ENCODE peak calls at places on chromosomes 13 and 19, in ten cellular contexts. U, I, Q, B, O, F, W, R, K and T are unnamed samples.

GRCh38 chr13:21037656-21038055 is 23.7 kb downstream of the LATS2 start:
- DNase-seq in F (no peak), Q (no peak), K (no peak), U (no peak), B (no peak), W (no peak), I (no peak), O (no peak), R (no peak), T (no peak)

GRCh38 chr13:25170554-25171107 is 1.5 kb downstream of the AMER2 start:
- DNase-seq in I (no peak), U (no peak), K (peak), R (peak), O (no peak), Q (no peak), W (no peak), B (no peak), F (no peak), T (no peak)

GRCh38 chr19:2337329-2337707 is 8.8 kb downstream of the SPPL2B start:
- DNase-seq in I (no peak), W (peak), B (no peak), K (peak), Q (peak), F (no peak), U (no peak), O (peak), R (peak), T (no peak)

GRCh38 chr13:42532561-42533335 is 41.2 kb upstream of the TNFSF11 start:
- DNase-seq in U (no peak), B (no peak), I (no peak), K (no peak), W (no peak), F (no peak), Q (no peak), R (no peak), O (no peak), T (no peak)

GRCh38 chr19:33868076-33868735 is 71.5 kb downstream of the KCTD15 start:
- DNase-seq in K (no peak), O (no peak), I (no peak), R (no peak), F (peak), B (no peak), W (no peak), U (no peak), Q (no peak), T (no peak)

GRCh38 chr13:79459906-79460305 is 21.0 kb upstream of the NDFIP2 start:
- DNase-seq in Q (no peak), K (no peak), B (no peak), R (no peak), O (peak), I (no peak), U (no peak), W (no peak), F (no peak), T (no peak)

GRCh38 chr19:13128583-13128982 is 10.5 kb downstream of the NACC1 start:
- DNase-seq in O (no peak), U (no peak), Q (no peak), F (no peak), R (no peak), I (no peak), W (no peak), B (no peak), K (no peak), T (no peak)

GRCh38 chr19:5001547-5002131 is 32.7 kb downstream of the KDM4B start:
- DNase-seq in W (no peak), U (no peak), K (peak), I (peak), F (no peak), R (peak), Q (no peak), B (no peak), O (peak), T (no peak)

GRCh38 chr19:48638831-48639381 is 1.7 kb upstream of the DBP start:
- DNase-seq in R (no peak), K (peak), I (no peak), Q (no peak), W (peak), U (no peak), O (no peak), B (peak), F (peak), T (no peak)

GRCh38 chr13:30805603-30806011 is 70.3 kb downstream of the ALOX5AP start:
- DNase-seq in K (peak), F (no peak), O (peak), R (no peak), U (peak), Q (no peak), B (no peak), W (no peak), I (no peak), T (no peak)

GRCh38 chr19:13621413-13621812 is 115.1 kb upstream of the CACNA1A start:
- DNase-seq in I (no peak), F (no peak), R (no peak), W (no peak), B (no peak), O (peak), K (peak), Q (peak), U (no peak), T (no peak)

GRCh38 chr19:31554360-31554759 is 205.1 kb upstream of the TSHZ3 start:
- DNase-seq in O (no peak), Q (no peak), I (no peak), B (no peak), W (no peak), F (no peak), U (no peak), R (no peak), K (no peak), T (no peak)

GRCh38 chr13:32159147-32159869 is 127.7 kb downstream of the FRY start:
- DNase-seq in B (no peak), K (no peak), F (peak), Q (no peak), R (no peak), O (peak), W (no peak), I (no peak), U (no peak), T (no peak)

GRCh38 chr13:50387124-50387581 is 371.9 kb downstream of the KCNRG start:
- DNase-seq in F (peak), U (peak), B (peak), Q (peak), K (peak), O (peak), W (peak), I (no peak), R (peak), T (no peak)

GRCh38 chr13:110195547-110196485 is 111.1 kb downstream of the COL4A1 start:
- DNase-seq in B (no peak), F (no peak), I (no peak), R (no peak), W (no peak), Q (no peak), U (no peak), O (peak), K (no peak), T (no peak)

GRCh38 chr13:114259974-114260373 is 21.4 kb upstream of the UPF3A start:
- DNase-seq in B (peak), W (no peak), K (no peak), I (no peak), R (no peak), U (no peak), O (no peak), F (no peak), Q (no peak), T (no peak)

GRCh38 chr13:30154531-30154930 is 152.8 kb downstream of the KATNAL1 start:
- DNase-seq in I (no peak), Q (no peak), U (no peak), K (no peak), B (no peak), R (no peak), F (no peak), W (no peak), O (no peak), T (no peak)

GRCh38 chr13:18236528-18236815 is 945.2 kb downstream of the TUBA3C start:
- DNase-seq in F (no peak), R (no peak), U (no peak), W (no peak), I (no peak), O (no peak), B (no peak), K (no peak), Q (no peak), T (no peak)

GRCh38 chr19:29731331-29731850 is 16.3 kb upstream of the C19orf12 start:
- DNase-seq in Q (no peak), K (no peak), F (no peak), B (no peak), W (no peak), R (no peak), O (no peak), I (no peak), U (no peak), T (no peak)

GRCh38 chr13:73677041-73677589 is 457.1 kb downstream of the KLF12 start:
- DNase-seq in K (no peak), Q (no peak), O (peak), B (no peak), I (no peak), R (no peak), U (no peak), F (no peak), W (no peak), T (no peak)

GRCh38 chr19:4579389-4579788 is 19.9 kb upstream of the SEMA6B start:
- DNase-seq in K (no peak), U (no peak), W (no peak), F (no peak), B (no peak), O (no peak), R (no peak), Q (no peak), I (no peak), T (no peak)

GRCh38 chr13:60765700-60766411 is 368.8 kb downstream of the TDRD3 start:
- DNase-seq in O (no peak), W (no peak), K (no peak), U (no peak), R (no peak), Q (no peak), F (no peak), B (no peak), I (no peak), T (no peak)

GRCh38 chr19:934865-935422 is 9.1 kb downstream of the ARID3A start:
- DNase-seq in W (peak), Q (peak), F (peak), O (peak), I (no peak), U (peak), R (no peak), B (peak), K (no peak), T (no peak)

GRCh38 chr13:91123456-91124127 is 223.9 kb upstream of the MIR17HG start:
- DNase-seq in K (peak), Q (no peak), O (no peak), I (no peak), R (no peak), B (no peak), U (no peak), W (no peak), F (no peak), T (no peak)

GRCh38 chr19:16801599-16801998 is 27.6 kb upstream of the SIN3B start:
- DNase-seq in Q (no peak), I (no peak), F (no peak), R (no peak), O (peak), U (no peak), W (peak), K (no peak), B (no peak), T (no peak)

GRCh38 chr13:108980237-108980636 is 350.8 kb downstream of the MYO16 start:
- DNase-seq in K (no peak), R (no peak), O (no peak), F (no peak), I (no peak), B (no peak), U (no peak), W (no peak), Q (no peak), T (no peak)

GRCh38 chr19:54109651-54110050 is 5.8 kb downstream of the TFPT start:
- DNase-seq in W (no peak), B (no peak), O (no peak), Q (no peak), R (no peak), I (no peak), U (no peak), K (no peak), F (no peak), T (no peak)

GRCh38 chr13:40580566-40581276 is 85.7 kb downstream of the FOXO1 start:
- DNase-seq in Q (no peak), O (no peak), W (no peak), U (no peak), I (no peak), F (no peak), K (no peak), B (no peak), R (no peak), T (no peak)

GRCh38 chr19:9040131-9040530 is 29.9 kb upstream of the MUC16 start:
- DNase-seq in B (no peak), K (no peak), Q (no peak), W (no peak), I (no peak), F (no peak), U (no peak), O (no peak), R (no peak), T (no peak)

GRCh38 chr19:10143700-10144099 is 24.0 kb upstream of the EIF3G start:
- DNase-seq in Q (no peak), O (no peak), U (no peak), B (no peak), W (no peak), I (no peak), R (no peak), F (no peak), K (no peak), T (no peak)

GRCh38 chr19:45424191-45425058 is 708 bp upstream of the ERCC1 start:
- DNase-seq in K (peak), R (peak), B (peak), I (no peak), Q (peak), F (peak), U (peak), W (peak), O (peak), T (no peak)

DNA sequence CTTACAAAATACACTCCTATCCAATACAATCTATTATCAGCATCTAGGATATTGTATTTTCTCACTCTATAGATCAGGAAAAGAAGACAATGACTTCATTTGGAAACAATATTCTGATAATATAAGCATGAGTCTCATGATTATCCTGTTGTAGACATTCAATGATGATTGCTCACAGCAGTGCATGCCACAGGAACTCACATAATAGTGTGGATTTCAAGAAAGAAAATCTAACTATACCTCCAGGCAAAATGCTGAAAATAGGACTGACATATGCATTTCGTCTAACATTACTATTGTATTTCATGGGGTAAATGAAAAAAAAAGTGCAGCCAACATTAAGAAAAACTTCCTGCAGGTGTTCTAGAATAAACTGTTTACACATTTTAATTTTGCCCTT is 122.6 kb downstream of the POSTN start:
- DNase-seq in O (peak), R (no peak), U (no peak), K (no peak), Q (no peak), I (no peak), W (no peak), F (no peak), B (no peak), T (no peak)
- H3K27ac ChIP-seq in O (no peak), R (no peak), U (no peak), K (no peak), Q (no peak), I (no peak), W (no peak), F (no peak), B (no peak), T (no peak)

GRCh38 chr19:38340927-38341326 is 5.3 kb downstream of the CATSPERG start:
- DNase-seq in K (no peak), Q (no peak), U (no peak), I (no peak), W (no peak), R (no peak), O (no peak), F (no peak), B (no peak), T (no peak)
- H3K27ac ChIP-seq in K (no peak), Q (no peak), U (no peak), I (no peak), W (no peak), R (no peak), O (no peak), F (no peak), B (no peak), T (no peak)

DNA sequence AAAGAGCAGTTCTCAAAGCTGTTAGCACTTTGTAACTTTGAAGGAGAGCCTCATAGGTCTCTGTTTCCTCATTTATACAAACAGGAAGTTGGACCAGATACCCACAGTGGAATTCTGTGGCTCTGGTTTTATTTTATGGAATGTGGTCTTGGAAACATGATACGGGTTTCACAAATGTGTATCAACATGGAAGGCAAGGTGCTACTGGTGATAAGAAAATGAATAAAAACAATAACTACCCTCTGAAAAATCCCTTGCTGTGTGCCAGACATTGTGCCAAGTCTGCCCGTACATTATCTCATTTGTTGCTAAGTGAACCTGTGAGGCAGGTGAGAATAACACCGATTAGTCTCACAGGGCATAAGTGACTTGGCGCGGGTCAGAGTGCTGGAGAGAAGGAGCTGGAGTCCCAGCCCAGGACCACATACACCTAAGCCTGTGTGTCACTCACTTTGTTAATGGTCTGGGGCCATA is 45.0 kb upstream of the RNF113B start:
- DNase-seq in K (no peak), O (peak), R (no peak), Q (no peak), W (no peak), I (no peak), B (peak), U (no peak), F (no peak), T (no peak)
- H3K27ac ChIP-seq in K (no peak), O (peak), R (no peak), Q (no peak), W (no peak), I (no peak), B (peak), U (no peak), F (no peak), T (no peak)

GRCh38 chr19:46461537-46461936 is 9.8 kb downstream of the PNMA8A start:
- DNase-seq in O (no peak), Q (no peak), U (no peak), F (no peak), I (no peak), K (no peak), W (no peak), R (no peak), B (no peak), T (no peak)
- H3K27ac ChIP-seq in O (no peak), Q (no peak), U (no peak), F (no peak), I (no peak), K (no peak), W (no peak), R (no peak), B (no peak), T (no peak)

DNA sequence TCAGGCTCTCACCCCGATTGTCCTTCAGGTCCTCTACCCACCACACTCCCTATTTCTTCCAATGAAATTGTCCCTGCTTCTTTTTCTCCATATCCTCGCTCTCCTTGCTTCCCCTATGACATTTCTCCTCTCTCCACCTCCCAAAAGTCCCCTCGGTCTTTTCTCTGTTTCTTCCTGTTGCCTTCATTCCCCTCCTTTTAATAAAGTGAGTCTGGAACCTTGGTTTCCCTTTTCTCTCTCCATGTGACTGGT is 676 bp upstream of the ZNF574 start:
- DNase-seq in B (no peak), K (no peak), R (no peak), I (peak), F (no peak), W (no peak), Q (no peak), U (no peak), O (no peak), T (no peak)
- H3K27ac ChIP-seq in B (peak), K (peak), R (peak), I (peak), F (peak), W (peak), Q (peak), U (peak), O (peak), T (peak)